ENCODE peak calls at places on chromosomes 12 and 14, in six cellular contexts. H is CD4-positive, alpha-beta T cell; O is WERI-Rb-1; T is body of pancreas; S is uterus; I is choroid plexus epithelial cell. K is an unnamed sample.

GRCh38 chr14:75709207-75709812 is 48.3 kb downstream of the TTLL5 start:
- DNase-seq in T (peak), H (peak), O (peak), I (peak), S (peak), K (peak)

GRCh38 chr14:72651081-72651480 is 242.8 kb downstream of the DPF3 start:
- DNase-seq in H (no peak), I (peak), S (no peak), T (no peak), O (no peak), K (no peak)

GRCh38 chr12:85874064-85874463 is at the start of gene NTS:
- DNase-seq in O (no peak), S (no peak), H (no peak), T (no peak), I (peak), K (no peak)

GRCh38 chr12:1777798-1778197 is 42.6 kb upstream of the LRTM2 start:
- DNase-seq in O (no peak), I (peak), T (no peak), S (no peak), H (no peak), K (no peak)

GRCh38 chr14:91395998-91396660 is 21.5 kb downstream of the CCDC88C start:
- DNase-seq in H (no peak), T (no peak), O (no peak), I (no peak), S (no peak), K (no peak)

GRCh38 chr12:94127239-94128131 is 20.9 kb upstream of the PLXNC1 start:
- DNase-seq in I (no peak), T (no peak), S (no peak), H (no peak), O (no peak), K (no peak)

GRCh38 chr14:81455344-81455743 is 55.2 kb upstream of the STON2 start:
- DNase-seq in S (no peak), I (no peak), H (no peak), T (no peak), O (no peak), K (no peak)

GRCh38 chr12:111298583-111299436 is 70.1 kb downstream of the PHETA1 start:
- DNase-seq in S (no peak), I (peak), H (peak), T (peak), O (peak), K (no peak)

GRCh38 chr12:27588786-27589185 is 64.8 kb downstream of the PPFIBP1 start:
- DNase-seq in S (no peak), T (no peak), O (no peak), H (no peak), I (no peak), K (no peak)

GRCh38 chr12:124824195-124824594 is 39.5 kb downstream of the SCARB1 start:
- DNase-seq in H (no peak), T (no peak), I (no peak), O (no peak), S (no peak), K (no peak)

GRCh38 chr12:122081697-122082221 is 3.2 kb downstream of the MLXIP start:
- DNase-seq in T (peak), I (peak), H (peak), O (no peak), S (peak), K (peak)

GRCh38 chr12:50221228-50222008 is 54.2 kb upstream of the CERS5 start:
- DNase-seq in T (no peak), O (peak), I (peak), S (no peak), H (no peak), K (no peak)

GRCh38 chr12:105047303-105047702 is 37.0 kb downstream of the ALDH1L2 start:
- DNase-seq in S (no peak), H (no peak), T (no peak), O (no peak), I (no peak), K (no peak)

GRCh38 chr14:68365228-68365627 is 427.6 kb downstream of the ZFP36L1 start:
- DNase-seq in I (peak), T (no peak), S (no peak), O (no peak), H (no peak), K (no peak)

GRCh38 chr14:75418779-75419768 is 8.7 kb upstream of the JDP2 start:
- DNase-seq in O (peak), S (no peak), T (peak), I (peak), H (no peak), K (peak)

GRCh38 chr14:47227051-47227600 is 448.3 kb downstream of the MDGA2 start:
- DNase-seq in S (no peak), H (no peak), T (no peak), I (peak), O (no peak), K (no peak)

GRCh38 chr12:115204957-115205754 is 521.2 kb upstream of the TBX3 start:
- DNase-seq in T (no peak), H (no peak), O (no peak), I (peak), S (no peak), K (no peak)

GRCh38 chr12:2613674-2614073 is 181.1 kb upstream of the FKBP4 start:
- DNase-seq in S (peak), O (no peak), H (no peak), I (peak), T (no peak), K (no peak)

GRCh38 chr12:103637429-103637828 is 50.4 kb downstream of the STAB2 start:
- DNase-seq in T (no peak), H (no peak), S (no peak), I (no peak), O (no peak), K (no peak)

GRCh38 chr12:122203301-122203967 is at the start of gene B3GNT4:
- DNase-seq in T (peak), I (peak), S (peak), H (peak), O (peak), K (no peak)

GRCh38 chr12:18323159-18323558 is 61.8 kb downstream of the PIK3C2G start:
- DNase-seq in H (no peak), T (no peak), O (no peak), S (no peak), I (peak), K (no peak)

GRCh38 chr12:10304161-10304574 is 3.5 kb upstream of the KLRD1 start:
- DNase-seq in T (no peak), O (no peak), I (peak), H (no peak), S (no peak), K (no peak)

GRCh38 chr12:106214576-106214975 is 33.2 kb downstream of the CKAP4 start:
- DNase-seq in O (no peak), I (no peak), T (no peak), S (no peak), H (no peak), K (no peak)

GRCh38 chr12:108643941-108644742 is 10.4 kb upstream of the SELPLG start:
- DNase-seq in S (no peak), T (no peak), H (no peak), O (no peak), I (no peak), K (no peak)

GRCh38 chr12:41264281-41264680 is 76.2 kb downstream of the PDZRN4 start:
- DNase-seq in S (no peak), O (no peak), I (peak), T (no peak), H (no peak), K (no peak)

GRCh38 chr14:42854061-42854460 is 1247.4 kb downstream of the LRFN5 start:
- DNase-seq in O (no peak), S (no peak), I (peak), T (no peak), H (no peak), K (no peak)

GRCh38 chr12:124380793-124381453 is 86.0 kb downstream of the RFLNA start:
- DNase-seq in I (no peak), T (no peak), H (no peak), S (no peak), O (no peak), K (no peak)

GRCh38 chr12:46908236-46908935 is 82.6 kb upstream of the SLC38A4 start:
- DNase-seq in O (no peak), I (no peak), T (no peak), S (no peak), H (no peak), K (no peak)

GRCh38 chr12:30925607-30926242 is 823 bp upstream of the TSPAN11 start:
- DNase-seq in H (no peak), O (peak), S (no peak), T (no peak), I (no peak), K (no peak)

GRCh38 chr12:52254965-52255751 is 19.3 kb upstream of the KRT86 start:
- DNase-seq in S (no peak), H (no peak), O (no peak), I (no peak), T (no peak), K (no peak)

GRCh38 chr12:108584456-108585065 is 13.3 kb downstream of the TMEM119 start:
- DNase-seq in H (no peak), T (no peak), I (no peak), S (no peak), O (no peak), K (no peak)

GRCh38 chr12:26088999-26089398 is 35.8 kb downstream of the BHLHE41 start:
- DNase-seq in S (no peak), T (no peak), H (no peak), O (no peak), I (peak), K (peak)

GRCh38 chr14:25836647-25837046 is 761.2 kb downstream of the NOVA1 start:
- DNase-seq in O (no peak), I (no peak), S (no peak), H (no peak), T (no peak), K (no peak)

GRCh38 chr14:101934751-101935150 is 29.6 kb upstream of the DYNC1H1 start:
- DNase-seq in O (no peak), T (no peak), S (no peak), I (no peak), H (no peak), K (no peak)

GRCh38 chr14:37594916-37595808 is at the start of the genes FOXA1 and TTC6:
- DNase-seq in O (peak), I (no peak), H (no peak), T (peak), S (no peak), K (no peak)

GRCh38 chr14:106459971-106460730 is 933.8 kb downstream of the TMEM121 start:
- DNase-seq in H (peak), O (peak), T (no peak), S (no peak), I (no peak), K (no peak)

GRCh38 chr12:14157129-14157747 is 175.8 kb upstream of the GRIN2B start:
- DNase-seq in H (no peak), T (no peak), O (no peak), S (no peak), I (no peak), K (peak)

GRCh38 chr14:97719931-97720330 is 922.7 kb downstream of the VRK1 start:
- DNase-seq in T (no peak), I (no peak), H (peak), O (no peak), S (no peak), K (no peak)

GRCh38 chr12:42794811-42795210 is 205.3 kb upstream of the PRICKLE1 start:
- DNase-seq in I (no peak), T (no peak), H (no peak), O (no peak), S (no peak), K (no peak)

GRCh38 chr12:49698619-49699545 is 8.3 kb downstream of the FMNL3 start:
- DNase-seq in T (no peak), S (no peak), O (no peak), H (no peak), I (peak), K (peak)

GRCh38 chr14:52025310-52025709 is 36.0 kb downstream of the RTRAF start:
- DNase-seq in I (peak), O (no peak), T (no peak), H (no peak), S (no peak), K (no peak)

GRCh38 chr14:52025952-52026510 is 36.7 kb downstream of the RTRAF start:
- DNase-seq in S (no peak), H (no peak), I (no peak), T (no peak), O (no peak), K (no peak)

GRCh38 chr14:52020866-52021717 is 31.7 kb downstream of the RTRAF start:
- DNase-seq in S (no peak), O (no peak), H (no peak), T (no peak), I (peak), K (no peak)

GRCh38 chr14:52021971-52022600 is 32.7 kb downstream of the RTRAF start:
- DNase-seq in H (no peak), S (no peak), O (no peak), T (no peak), I (no peak), K (peak)

GRCh38 chr14:52023518-52023917 is 34.2 kb downstream of the RTRAF start:
- DNase-seq in O (no peak), S (peak), I (peak), H (no peak), T (peak), K (no peak)
- TF ChIP-seq CTCF in O (no peak), S (no peak), I (no peak), H (no peak), T (no peak), K (no peak)

GRCh38 chr12:62259993-62260732 is at the start of gene USP15:
- DNase-seq in S (peak), T (peak), O (peak), H (peak), I (peak), K (peak)
- TF ChIP-seq CTCF in S (peak), T (peak), O (peak), H (peak), I (peak), K (peak)

DNA sequence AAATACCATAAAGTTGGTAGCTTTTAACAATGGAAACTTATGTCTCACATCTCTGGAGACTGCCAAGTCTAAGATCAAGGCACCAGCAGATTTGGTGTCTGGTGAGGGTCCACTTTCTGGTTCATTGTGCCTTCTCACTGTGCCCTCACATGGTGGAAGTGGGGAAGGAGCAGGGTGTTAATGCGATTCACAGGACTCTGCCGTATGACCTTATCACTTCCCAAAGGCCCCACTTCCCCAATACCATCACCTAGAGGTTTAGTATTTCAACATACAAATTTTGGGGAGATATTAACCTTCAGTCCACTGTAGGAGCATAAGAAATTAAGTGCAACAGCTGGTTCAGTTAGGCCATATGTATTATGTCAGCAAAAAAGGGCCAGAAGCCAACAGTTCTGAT is 24.8 kb downstream of the DDHD1 start:
- DNase-seq in S (no peak), I (no peak), O (no peak), T (no peak), H (no peak), K (no peak)
- TF ChIP-seq CTCF in S (no peak), I (no peak), O (no peak), T (no peak), H (no peak), K (no peak)

GRCh38 chr12:92502417-92503028 is 200.3 kb upstream of the PLEKHG7 start:
- DNase-seq in I (peak), S (no peak), O (no peak), T (peak), H (no peak), K (peak)
- TF ChIP-seq CTCF in I (peak), S (no peak), O (peak), T (peak), H (no peak), K (peak)

GRCh38 chr12:109951751-109952150 is 44.4 kb downstream of the GIT2 start:
- DNase-seq in O (no peak), T (peak), H (no peak), S (peak), I (peak), K (no peak)
- TF ChIP-seq CTCF in O (no peak), T (peak), H (no peak), S (no peak), I (peak), K (no peak)

DNA sequence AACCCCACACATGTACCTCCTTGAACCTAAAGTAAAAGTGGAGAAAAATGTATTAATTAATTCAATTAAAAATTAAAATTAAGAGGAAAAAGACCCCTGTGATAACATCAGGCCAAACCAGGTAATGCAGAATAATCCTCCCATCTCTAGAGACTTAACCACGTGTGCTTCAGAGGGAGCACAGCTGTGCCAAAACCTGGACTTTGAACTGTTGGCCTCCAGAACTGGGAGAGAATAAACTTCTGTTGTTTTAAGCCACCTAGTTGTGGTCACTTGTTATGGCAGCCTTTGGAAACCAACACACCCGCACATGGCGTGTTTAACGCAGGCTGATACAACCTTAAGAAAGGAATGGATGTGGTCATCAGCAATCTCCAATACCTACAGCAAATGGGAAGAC is 23.8 kb downstream of the OAS2 start:
- DNase-seq in O (no peak), I (peak), S (no peak), H (no peak), T (peak), K (no peak)
- TF ChIP-seq CTCF in O (no peak), I (peak), S (no peak), H (no peak), T (peak), K (no peak)

DNA sequence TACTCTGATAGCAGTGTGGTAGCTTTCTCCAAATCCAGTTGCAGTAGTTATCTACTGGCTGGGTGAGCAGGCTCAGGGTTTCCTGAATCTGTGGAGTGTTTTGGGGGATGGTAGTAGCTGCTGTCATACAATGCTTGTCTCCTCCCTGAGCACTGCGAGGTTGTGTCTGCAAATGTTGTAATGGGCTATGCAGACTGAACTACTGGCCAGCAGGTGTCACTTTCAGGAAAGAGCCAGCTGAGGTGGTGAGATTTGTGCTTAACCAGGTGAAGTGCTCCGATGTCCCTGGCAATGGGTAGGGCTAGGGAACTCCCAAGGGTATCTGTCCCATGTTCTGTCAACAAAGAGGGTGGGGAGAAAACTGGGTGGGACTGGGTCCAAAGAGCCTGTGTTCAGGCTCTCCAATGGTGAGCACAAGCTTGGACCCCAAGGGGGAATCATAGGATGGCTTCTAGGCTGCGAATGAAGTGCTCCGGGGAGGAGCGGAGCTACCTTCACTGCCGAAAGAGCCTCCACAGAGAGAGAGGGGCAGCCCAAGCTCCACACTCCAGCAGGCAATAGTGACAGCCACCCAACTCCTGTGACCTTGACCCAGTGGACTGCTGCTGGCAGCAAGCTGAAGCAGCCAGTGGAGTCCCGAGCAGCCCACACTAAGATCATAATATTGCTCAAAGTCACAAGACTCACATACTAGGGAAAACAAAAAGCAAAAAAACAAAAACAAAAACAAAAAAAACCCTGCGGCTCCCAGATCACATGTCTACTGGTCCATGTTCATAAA is 1324.0 kb upstream of the USP15 start:
- DNase-seq in T (no peak), S (no peak), O (no peak), H (no peak), I (no peak), K (no peak)
- TF ChIP-seq CTCF in T (no peak), S (no peak), O (peak), H (no peak), I (no peak), K (no peak)

K was measured in GM12864.